ENCODE peak calls at places on chromosomes 3 and 15, in seven cellular contexts. L, H, G, O, Y, Z and K are unnamed samples.

GRCh38 chr3:177633671-177634207 is 436.5 kb upstream of the TBL1XR1 start:
- DNase-seq in L (peak; percentile 50), H (no peak), G (no peak), O (no peak), Y (peak; percentile 53), Z (no peak), K (no peak)

GRCh38 chr3:48155122-48155521 is 33.1 kb downstream of the CDC25A start:
- DNase-seq in L (peak; percentile 92), H (no peak), G (peak; percentile 69), O (no peak), Y (peak; percentile 94), Z (peak; percentile 56), K (no peak)

GRCh38 chr15:23566070-23567050 is 886 bp downstream of the MKRN3 start:
- DNase-seq in L (no peak), H (no peak), G (peak; percentile 29), O (no peak), Y (peak; percentile 68), Z (no peak), K (no peak)

GRCh38 chr3:155069729-155070128 is 10.4 kb upstream of the MME start:
- DNase-seq in L (no peak), H (no peak), G (no peak), O (no peak), Y (no peak), Z (no peak), K (no peak)

GRCh38 chr3:95721938-95722337 is 1092.5 kb upstream of the EPHA6 start:
- DNase-seq in L (no peak), H (no peak), G (no peak), O (peak; percentile 13), Y (peak; percentile 3), Z (peak; percentile 10), K (no peak)

GRCh38 chr3:29668728-29669127 is 387.9 kb downstream of the RBMS3 start:
- DNase-seq in L (no peak), H (peak; percentile 6), G (no peak), O (no peak), Y (no peak), Z (no peak), K (peak; percentile 27)

GRCh38 chr3:13277130-13277783 is 142.9 kb downstream of the NUP210 start:
- DNase-seq in L (no peak), H (no peak), G (no peak), O (no peak), Y (no peak), Z (no peak), K (no peak)

GRCh38 chr3:51568978-51569377 is 30.5 kb downstream of the RAD54L2 start:
- DNase-seq in L (no peak), H (no peak), G (no peak), O (no peak), Y (no peak), Z (no peak), K (no peak)

GRCh38 chr15:36737430-36737891 is 158.0 kb downstream of the CDIN1 start:
- DNase-seq in L (peak; percentile 53), H (no peak), G (no peak), O (no peak), Y (peak; percentile 81), Z (no peak), K (no peak)

GRCh38 chr3:17006143-17006839 is 121.5 kb downstream of the PLCL2 start:
- DNase-seq in L (peak; percentile 10), H (peak; percentile 28), G (no peak), O (no peak), Y (no peak), Z (no peak), K (no peak)

GRCh38 chr3:24060055-24060454 is 115.0 kb downstream of the NR1D2 start:
- DNase-seq in L (peak; percentile 86), H (peak; percentile 31), G (no peak), O (no peak), Y (peak; percentile 56), Z (peak; percentile 36), K (no peak)

GRCh38 chr15:82715003-82715402 is 5.3 kb upstream of the AP3B2 start:
- DNase-seq in L (no peak), H (no peak), G (no peak), O (no peak), Y (no peak), Z (no peak), K (no peak)

GRCh38 chr3:192812736-192813383 is 85.5 kb upstream of the FGF12 start:
- DNase-seq in L (peak; percentile 75), H (peak; percentile 66), G (peak; percentile 49), O (peak; percentile 53), Y (peak; percentile 84), Z (peak; percentile 72), K (peak; percentile 76)

GRCh38 chr15:40045572-40046217 is 6.7 kb upstream of the SRP14 start:
- DNase-seq in L (no peak), H (no peak), G (no peak), O (peak; percentile 46), Y (no peak), Z (no peak), K (no peak)

GRCh38 chr15:29638781-29639180 is 183.5 kb downstream of the TJP1 start:
- DNase-seq in L (peak; percentile 6), H (no peak), G (peak; percentile 22), O (no peak), Y (peak; percentile 68), Z (peak; percentile 21), K (no peak)

GRCh38 chr15:84737005-84737404 is 11.4 kb upstream of the ZNF592 start:
- DNase-seq in L (no peak), H (no peak), G (no peak), O (no peak), Y (no peak), Z (no peak), K (no peak)

GRCh38 chr3:83953417-83954089 is 1005.2 kb upstream of the CADM2 start:
- DNase-seq in L (no peak), H (peak; percentile 7), G (no peak), O (no peak), Y (peak; percentile 85), Z (no peak), K (no peak)

GRCh38 chr15:93730724-93731123 is 500.6 kb upstream of the MCTP2 start:
- DNase-seq in L (no peak), H (no peak), G (no peak), O (no peak), Y (no peak), Z (no peak), K (peak; percentile 11)

GRCh38 chr3:14175383-14176037 is 2.9 kb downstream of the XPC start:
- DNase-seq in L (peak; percentile 60), H (no peak), G (no peak), O (peak; percentile 77), Y (peak; percentile 22), Z (no peak), K (no peak)

DNA sequence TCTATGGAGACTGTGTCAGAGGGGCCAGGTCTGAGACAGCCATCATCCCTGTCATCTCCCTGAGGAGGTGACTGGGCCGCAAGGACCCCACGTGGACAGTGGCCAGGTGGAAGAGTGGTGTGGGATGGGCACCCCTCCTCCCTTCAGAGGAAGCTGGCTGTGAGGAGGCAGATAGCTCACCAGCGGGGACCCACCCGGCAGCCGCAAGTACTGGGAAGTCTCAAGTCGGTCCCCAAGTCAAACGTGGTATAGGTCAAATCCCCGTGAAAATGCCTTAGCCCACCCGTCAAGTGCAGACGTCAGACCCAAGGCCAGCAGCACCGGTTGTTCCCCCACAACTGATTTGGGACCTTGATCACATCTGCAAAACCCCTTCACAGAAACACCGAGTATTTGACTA is 12.3 kb upstream of the KLF13 start:
- DNase-seq in L (no peak), H (no peak), G (no peak), O (no peak), Y (no peak), Z (no peak), K (no peak)
- TF ChIP-seq EZH2phosphoT487 in L (no peak), H (no peak), G (no peak), O (no peak), Y (no peak), Z (no peak), K (no peak)

DNA sequence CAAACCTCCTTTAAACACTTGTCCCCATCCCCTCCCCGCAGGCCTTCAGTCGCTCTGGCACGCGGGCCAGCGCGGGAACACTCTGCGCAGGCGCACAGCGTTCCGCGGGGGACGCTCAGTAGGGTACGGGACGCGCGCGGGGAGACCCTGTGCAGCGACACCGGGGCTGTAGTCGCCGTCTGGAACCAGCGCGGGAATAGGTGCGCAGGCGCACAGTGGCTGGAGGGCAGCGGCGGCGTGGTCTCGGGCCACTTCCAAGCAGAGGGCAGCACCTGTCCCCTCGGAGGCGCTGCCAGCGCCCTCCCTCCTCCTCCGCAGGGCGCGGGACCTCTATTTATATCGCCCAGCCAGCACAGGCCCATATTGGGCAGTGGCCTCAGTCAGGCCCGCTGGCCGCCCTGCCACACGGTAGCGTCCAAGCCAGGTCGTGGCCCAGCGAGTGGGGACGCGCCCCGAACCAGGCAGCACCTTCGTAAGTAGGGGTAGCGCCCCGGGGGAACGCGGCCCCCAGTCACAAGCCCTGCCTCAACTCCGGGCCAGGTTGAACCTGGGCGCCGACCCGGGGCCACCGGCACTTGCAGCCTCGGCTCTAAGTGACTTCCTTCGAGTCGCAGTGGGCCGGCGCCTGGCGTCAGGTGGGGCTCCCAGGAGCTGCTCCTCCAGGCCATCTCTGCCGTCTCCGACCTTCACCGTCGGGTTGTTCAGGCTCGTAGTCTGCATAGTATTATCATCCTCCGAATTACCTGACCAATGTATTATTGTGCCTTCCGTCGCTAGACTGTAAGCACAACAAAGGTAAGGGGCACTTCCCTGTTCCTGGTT is at the start of gene KBTBD12:
- DNase-seq in L (peak; percentile 12), H (peak; percentile 50), G (no peak), O (no peak), Y (no peak), Z (no peak), K (peak; percentile 66)
- TF ChIP-seq EZH2 in L (no peak), H (no peak), G (no peak), O (no peak), Y (no peak), Z (no peak), K (no peak)

GRCh38 chr3:42097166-42097946 is 6.2 kb downstream of the TRAK1 start:
- DNase-seq in L (peak; percentile 88), H (no peak), G (no peak), O (no peak), Y (no peak), Z (no peak), K (no peak)

GRCh38 chr3:42092006-42092405 is 849 bp downstream of the TRAK1 start:
- DNase-seq in L (peak; percentile 25), H (no peak), G (no peak), O (no peak), Y (no peak), Z (no peak), K (no peak)

GRCh38 chr3:42094128-42094527 is 3.0 kb downstream of the TRAK1 start:
- DNase-seq in L (peak; percentile 19), H (no peak), G (no peak), O (no peak), Y (no peak), Z (no peak), K (no peak)

GRCh38 chr3:42095540-42095939 is 4.4 kb downstream of the TRAK1 start:
- DNase-seq in L (no peak), H (no peak), G (no peak), O (no peak), Y (no peak), Z (no peak), K (no peak)

DNA sequence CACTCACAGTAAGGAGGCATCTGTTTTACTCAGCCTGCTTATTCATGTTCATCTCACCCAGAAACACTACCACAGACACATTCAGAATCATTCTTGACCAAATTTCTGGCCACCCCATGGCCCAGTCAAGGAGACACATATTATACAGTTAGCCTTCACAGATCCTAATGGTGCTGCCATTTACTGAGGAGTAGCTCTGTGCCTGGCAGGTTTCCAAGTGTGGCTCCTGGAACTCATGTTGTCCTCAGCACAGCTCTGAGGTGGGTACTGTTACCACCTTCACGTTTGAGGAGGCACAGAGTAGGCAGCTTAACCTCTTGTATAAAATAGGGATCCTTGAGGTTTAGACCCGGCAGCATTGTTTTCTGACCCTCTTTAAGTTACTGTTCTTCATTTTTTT is 3.8 kb downstream of the TRAK1 start:
- DNase-seq in L (no peak), H (no peak), G (no peak), O (no peak), Y (no peak), Z (no peak), K (no peak)
- H3K4me2 ChIP-seq in L (no peak overlapping the region), H (no peak overlapping the region), G (no peak overlapping the region), O (no peak overlapping the region), Y (no peak overlapping the region), Z (no peak overlapping the region), K (no peak overlapping the region)

GRCh38 chr3:149566296-149566945 is 91.4 kb downstream of the WWTR1 start:
- DNase-seq in L (peak; percentile 75), H (no peak), G (no peak), O (no peak), Y (no peak), Z (peak; percentile 17), K (no peak)
- TF ChIP-seq EZH2phosphoT487 in L (no peak), H (no peak), G (no peak), O (no peak), Y (no peak), Z (no peak), K (no peak)